ENCODE peak calls at places on chromosomes 5 and 9, in nine cellular contexts. Q is NCI-H2171 treated with DMSO at 0.1 percent for 48 hours; G is dorsolateral prefrontal cortex; D is mammary epithelial cell; I is cardiac fibroblast; R is activated CD4-positive, alpha-beta T cell treated with anti-CD3 and anti-CD28 coated beads, Interleukin-2, amount 50 U/mL, for 4 hours; B is ureter; Z is stomach; E is retina. H is an unnamed sample.
A peak's percentile ranks its signal among the peaks of the same experiment; 100 is the strongest.

GRCh38 chr5:28788954-28789353 is 1750.6 kb upstream of the CDH9 start:
- DNase-seq in G (no peak), Q (peak; percentile 3), D (no peak), I (no peak), E (no peak), B (no peak), Z (no peak), R (no peak), H (no peak)

GRCh38 chr9:2469681-2470141 is 151.9 kb upstream of the VLDLR start:
- DNase-seq in E (peak; percentile 30), Q (peak; percentile 35), I (peak; percentile 45), B (no peak), Z (peak; percentile 31), D (peak; percentile 40), G (no peak), R (no peak), H (no peak)

GRCh38 chr9:5897851-5898250 is 7.2 kb downstream of the MLANA start:
- DNase-seq in R (no peak), Q (no peak), D (no peak), Z (no peak), G (no peak), E (no peak), B (no peak), I (no peak), H (no peak)

GRCh38 chr9:6078382-6079105 is 63.1 kb upstream of the RANBP6 start:
- DNase-seq in I (peak; percentile 25), G (no peak), E (no peak), B (no peak), R (no peak), Q (no peak), D (no peak), Z (no peak), H (no peak)

GRCh38 chr5:75049581-75050274 is 2.6 kb downstream of the GCNT4 start:
- DNase-seq in D (peak; percentile 60), E (peak; percentile 33), R (peak; percentile 59), Q (no peak), G (no peak), Z (peak; percentile 70), I (peak; percentile 66), B (peak; percentile 65), H (no peak)

GRCh38 chr9:131619680-131620079 is 74.4 kb downstream of the PRRT1B start:
- DNase-seq in Q (peak; percentile 35), E (no peak), R (no peak), I (no peak), D (no peak), Z (no peak), G (no peak), B (no peak), H (no peak)

GRCh38 chr9:97508852-97509251 is 7.4 kb downstream of the TMOD1 start:
- DNase-seq in Q (no peak), G (no peak), D (no peak), B (peak; percentile 9), I (no peak), E (no peak), R (no peak), Z (no peak), H (no peak)

GRCh38 chr9:120617637-120617979 is 37.6 kb upstream of the CDK5RAP2 start:
- DNase-seq in E (no peak), B (no peak), Z (no peak), R (no peak), D (no peak), G (no peak), I (peak; percentile 20), Q (no peak), H (no peak)

GRCh38 chr5:18270635-18271338 is 636.5 kb downstream of the TAF11L14 start:
- DNase-seq in B (no peak), Z (no peak), I (no peak), R (no peak), G (no peak), E (no peak), Q (peak; percentile 76), D (peak; percentile 76), H (no peak)

GRCh38 chr5:72268753-72269410 is 51.2 kb downstream of the MRPS27 start:
- DNase-seq in D (peak; percentile 40), B (no peak), R (peak; percentile 30), Q (no peak), E (no peak), I (peak; percentile 66), G (no peak), Z (peak; percentile 34), H (no peak)

GRCh38 chr9:71648453-71648852 is 119.9 kb downstream of the CEMIP2 start:
- DNase-seq in G (no peak), R (no peak), E (no peak), I (no peak), D (no peak), B (no peak), Q (no peak), Z (no peak), H (no peak)

GRCh38 chr5:127909078-127909477 is 174.5 kb upstream of the SLC12A2 start:
- DNase-seq in G (no peak), E (peak; percentile 9), R (no peak), D (peak; percentile 48), B (no peak), I (peak; percentile 75), Z (no peak), Q (peak; percentile 3), H (no peak)

GRCh38 chr5:107253246-107253645 is 417.5 kb downstream of the EFNA5 start:
- DNase-seq in Q (no peak), I (no peak), G (no peak), E (no peak), D (no peak), Z (no peak), R (no peak), B (no peak), H (no peak)

GRCh38 chr5:96509721-96510383 is 76.8 kb upstream of the PCSK1 start:
- DNase-seq in I (peak; percentile 90), Q (no peak), B (no peak), E (no peak), D (peak; percentile 79), Z (no peak), G (no peak), R (no peak), H (no peak)

GRCh38 chr5:139648205-139649081 is at the start of gene CXXC5:
- DNase-seq in Q (peak; percentile 58), B (peak; percentile 84), E (peak; percentile 89), G (peak; percentile 91), Z (peak; percentile 87), I (peak; percentile 94), D (peak; percentile 80), R (peak; percentile 37), H (peak; percentile 58)

GRCh38 chr5:14996997-14997396 is 125.4 kb upstream of the ANKH start:
- DNase-seq in G (no peak), R (no peak), E (no peak), B (no peak), Q (no peak), Z (no peak), D (no peak), I (no peak), H (no peak)

GRCh38 chr5:144487207-144487606 is 316.5 kb downstream of the KCTD16 start:
- DNase-seq in Z (no peak), I (no peak), B (no peak), Q (no peak), D (no peak), G (no peak), R (no peak), E (no peak), H (no peak)

GRCh38 chr5:55997742-55998351 is 3.1 kb upstream of the IL6ST start:
- DNase-seq in B (no peak), R (peak; percentile 11), Z (no peak), E (no peak), I (no peak), D (peak; percentile 92), G (no peak), Q (no peak), H (no peak)

GRCh38 chr9:118422513-118422912 is 718.3 kb downstream of the TLR4 start:
- DNase-seq in Z (no peak), B (no peak), Q (no peak), I (no peak), E (no peak), G (no peak), D (no peak), R (no peak), H (no peak)

GRCh38 chr9:125522328-125522725 is 184.7 kb downstream of the MAPKAP1 start:
- DNase-seq in D (peak; percentile 40), B (no peak), Q (no peak), R (no peak), E (no peak), G (no peak), I (peak; percentile 94), Z (no peak), H (no peak)

GRCh38 chr5:91556-92263 is at the start of gene PLEKHG4B:
- DNase-seq in Q (peak; percentile 97), I (no peak), R (no peak), Z (no peak), G (no peak), D (no peak), E (peak; percentile 80), B (peak; percentile 41), H (no peak)

GRCh38 chr5:179746872-179747271 is 14.2 kb downstream of the MAML1 start:
- DNase-seq in G (no peak), D (no peak), Q (no peak), B (no peak), R (no peak), I (no peak), Z (no peak), E (no peak), H (no peak)

GRCh38 chr9:109251080-109251775 is 69.6 kb downstream of the EPB41L4B start:
- DNase-seq in B (no peak), R (no peak), Z (peak; percentile 82), E (no peak), D (peak; percentile 79), Q (peak; percentile 66), I (peak; percentile 58), G (no peak), H (no peak)

GRCh38 chr9:127667127-127667844 is 39.5 kb upstream of the CFAP157 start:
- DNase-seq in G (no peak), R (no peak), I (no peak), Z (no peak), B (no peak), D (no peak), Q (peak; percentile 38), E (no peak), H (no peak)

GRCh38 chr9:98136489-98136888 is 17.5 kb upstream of the TRIM14 start:
- DNase-seq in D (no peak), Z (no peak), E (no peak), R (no peak), G (no peak), Q (no peak), B (no peak), I (no peak), H (no peak)

GRCh38 chr9:104987743-104988142 is 59.8 kb upstream of the ABCA1 start:
- DNase-seq in B (no peak), E (no peak), Q (no peak), R (no peak), G (no peak), I (no peak), Z (no peak), D (peak; percentile 54), H (no peak)

GRCh38 chr5:104189909-104190308 is 627.3 kb upstream of the NUDT12 start:
- DNase-seq in Q (no peak), I (peak; percentile 39), Z (no peak), R (no peak), D (peak; percentile 51), G (no peak), E (no peak), B (no peak), H (no peak)

GRCh38 chr9:96620832-96621269 is 1.2 kb upstream of the CDC14B start:
- DNase-seq in I (peak; percentile 29), Z (no peak), R (no peak), D (no peak), Q (no peak), G (no peak), E (peak; percentile 14), B (no peak), H (no peak)

GRCh38 chr9:131029574-131029952 is 20.6 kb downstream of the LAMC3 start:
- DNase-seq in G (no peak), Z (no peak), B (no peak), R (no peak), E (no peak), I (no peak), Q (no peak), D (no peak), H (no peak)

GRCh38 chr5:19866088-19866446 is 121.9 kb downstream of the CDH18 start:
- DNase-seq in D (peak; percentile 50), I (no peak), B (no peak), G (no peak), R (no peak), Q (no peak), E (no peak), Z (no peak), H (no peak)

GRCh38 chr9:2583308-2584013 is 38.1 kb upstream of the VLDLR start:
- DNase-seq in Q (no peak), G (no peak), D (peak; percentile 51), R (no peak), I (no peak), E (no peak), B (no peak), Z (no peak), H (no peak)

H was measured in C1 segment of cervical spinal cord.